ENCODE peak calls at places on chromosomes 1 and 21, in seven cellular contexts. P, F, S, D, Q, X and K are unnamed samples.

GRCh38 chr1:93000751-93001175 is 39.5 kb upstream of the DIPK1A start:
- DNase-seq in P (no peak), F (no peak), S (peak), D (no peak), Q (no peak), X (peak), K (peak)

GRCh38 chr1:7015022-7015421 is 229.8 kb downstream of the CAMTA1 start:
- DNase-seq in P (no peak), F (no peak), S (no peak), D (no peak), Q (no peak), X (no peak), K (no peak)

GRCh38 chr1:173590557-173590956 is 12.3 kb downstream of the SLC9C2 start:
- DNase-seq in P (no peak), F (no peak), S (no peak), D (no peak), Q (no peak), X (no peak), K (peak)

GRCh38 chr1:114758251-114758832 is 558 bp upstream of the CSDE1 start:
- DNase-seq in P (no peak), F (no peak), S (no peak), D (no peak), Q (no peak), X (peak), K (peak)

GRCh38 chr1:156980551-156980950 is 60.1 kb downstream of the LRRC71 start:
- DNase-seq in P (no peak), F (no peak), S (no peak), D (no peak), Q (no peak), X (no peak), K (no peak)

GRCh38 chr1:79660127-79660526 is 653.6 kb upstream of the ADGRL4 start:
- DNase-seq in P (no peak), F (no peak), S (no peak), D (no peak), Q (no peak), X (no peak), K (no peak)

GRCh38 chr1:42420911-42421585 is 34.8 kb downstream of the ZMYND12 start:
- DNase-seq in P (no peak), F (no peak), S (peak), D (peak), Q (no peak), X (peak), K (peak)

GRCh38 chr1:198278922-198279321 is 122.1 kb downstream of the NEK7 start:
- DNase-seq in P (no peak), F (no peak), S (peak), D (no peak), Q (no peak), X (no peak), K (no peak)

GRCh38 chr21:21247441-21247840 is 249.2 kb downstream of the NCAM2 start:
- DNase-seq in P (no peak), F (no peak), S (no peak), D (no peak), Q (no peak), X (peak), K (no peak)

GRCh38 chr21:44347911-44348451 is 5.4 kb upstream of the TRPM2 start:
- DNase-seq in P (no peak), F (no peak), S (no peak), D (peak), Q (no peak), X (no peak), K (no peak)

GRCh38 chr1:97919568-97920261 is 1.1 kb downstream of the DPYD start:
- DNase-seq in P (no peak), F (no peak), S (no peak), D (no peak), Q (no peak), X (peak), K (no peak)

GRCh38 chr1:981955-982558 is at the start of gene PERM1:
- DNase-seq in P (no peak), F (no peak), S (no peak), D (no peak), Q (no peak), X (no peak), K (no peak)

GRCh38 chr1:109910123-109910962 is at the start of gene CSF1:
- DNase-seq in P (peak), F (peak), S (peak), D (no peak), Q (peak), X (peak), K (no peak)

GRCh38 chr1:192904438-192904895 is 95.6 kb downstream of the RGS2 start:
- DNase-seq in P (no peak), F (no peak), S (no peak), D (no peak), Q (no peak), X (peak), K (peak)

GRCh38 chr1:226717256-226717909 is 21.7 kb downstream of the ITPKB start:
- DNase-seq in P (no peak), F (no peak), S (no peak), D (no peak), Q (no peak), X (no peak), K (no peak)

GRCh38 chr1:89453123-89453972 is 71.3 kb upstream of the LRRC8B start:
- DNase-seq in P (no peak), F (no peak), S (no peak), D (no peak), Q (no peak), X (no peak), K (peak)

GRCh38 chr1:51242546-51242945 is 6.5 kb downstream of the RNF11 start:
- DNase-seq in P (no peak), F (no peak), S (no peak), D (no peak), Q (no peak), X (no peak), K (peak)

GRCh38 chr1:41400235-41400634 is 39.0 kb downstream of the FOXO6 start:
- DNase-seq in P (no peak), F (no peak), S (peak), D (peak), Q (no peak), X (no peak), K (no peak)

GRCh38 chr1:207414606-207415108 is 39.5 kb upstream of the CR2 start:
- DNase-seq in P (peak), F (no peak), S (no peak), D (no peak), Q (no peak), X (no peak), K (no peak)

GRCh38 chr1:79549191-79549590 is 542.7 kb upstream of the ADGRL4 start:
- DNase-seq in P (no peak), F (no peak), S (no peak), D (no peak), Q (no peak), X (no peak), K (no peak)

GRCh38 chr1:110292327-110292741 is 46.8 kb upstream of the RBM15 start:
- DNase-seq in P (no peak), F (no peak), S (no peak), D (no peak), Q (no peak), X (peak), K (peak)